ENCODE peak calls at places on chromosomes 1 and 21, in six cellular contexts. O, P, Z, Y, E and U are unnamed samples.

GRCh38 chr1:22184892-22185612 is 42.2 kb upstream of the WNT4 start:
- DNase-seq in O (no peak), P (no peak), Z (no peak), Y (peak), E (no peak), U (no peak)

GRCh38 chr1:19405195-19405760 is 80.1 kb downstream of the CAPZB start:
- DNase-seq in O (no peak), P (no peak), Z (no peak), Y (no peak), E (no peak), U (no peak)

GRCh38 chr1:81424056-81424455 is 376.7 kb upstream of the ADGRL2 start:
- DNase-seq in O (no peak), P (no peak), Z (no peak), Y (no peak), E (no peak), U (peak)

GRCh38 chr1:240174734-240175133 is 83.1 kb downstream of the FMN2 start:
- DNase-seq in O (no peak), P (no peak), Z (no peak), Y (no peak), E (no peak), U (no peak)

GRCh38 chr1:64060611-64061302 is 142.7 kb upstream of the UBE2U start:
- DNase-seq in O (no peak), P (no peak), Z (no peak), Y (no peak), E (no peak), U (no peak)

GRCh38 chr1:228465571-228466146 is 21.5 kb upstream of the RNF187 start:
- DNase-seq in O (no peak), P (no peak), Z (no peak), Y (no peak), E (no peak), U (no peak)

GRCh38 chr1:168621356-168621755 is 45.0 kb downstream of the XCL1 start:
- DNase-seq in O (no peak), P (no peak), Z (no peak), Y (no peak), E (no peak), U (no peak)

GRCh38 chr1:58477390-58477789 is 69.1 kb downstream of the OMA1 start:
- DNase-seq in O (no peak), P (no peak), Z (no peak), Y (no peak), E (no peak), U (no peak)

GRCh38 chr1:75539230-75540116 is 71.4 kb downstream of the SLC44A5 start:
- DNase-seq in O (no peak), P (no peak), Z (no peak), Y (no peak), E (no peak), U (no peak)

GRCh38 chr1:53733975-53734649 is 4.9 kb downstream of the GLIS1 start:
- DNase-seq in O (no peak), P (no peak), Z (no peak), Y (no peak), E (no peak), U (peak)

GRCh38 chr1:203465146-203465798 is 10.3 kb upstream of the PRELP start:
- DNase-seq in O (peak), P (no peak), Z (no peak), Y (no peak), E (no peak), U (no peak)

GRCh38 chr1:234186037-234186688 is 187.1 kb upstream of the COA6 start:
- DNase-seq in O (no peak), P (no peak), Z (peak), Y (no peak), E (peak), U (peak)

GRCh38 chr1:31571340-31572295 is 4.7 kb upstream of the TINAGL1 start:
- DNase-seq in O (no peak), P (no peak), Z (no peak), Y (no peak), E (no peak), U (no peak)

GRCh38 chr1:51969038-51969705 is 21.3 kb downstream of the RAB3B start:
- DNase-seq in O (no peak), P (no peak), Z (no peak), Y (no peak), E (no peak), U (peak)

GRCh38 chr21:41449613-41450012 is 23.6 kb downstream of the MX1 start:
- DNase-seq in O (no peak), P (no peak), Z (no peak), Y (no peak), E (no peak), U (no peak)

GRCh38 chr21:41451753-41452676 is 26.0 kb downstream of the MX1 start:
- DNase-seq in O (no peak), P (no peak), Z (no peak), Y (no peak), E (no peak), U (no peak)

GRCh38 chr21:41458121-41458520 is 32.1 kb downstream of the MX1 start:
- DNase-seq in O (no peak), P (no peak), Z (no peak), Y (no peak), E (no peak), U (peak)

GRCh38 chr21:41453761-41454160 is 27.7 kb downstream of the MX1 start:
- DNase-seq in O (no peak), P (no peak), Z (no peak), Y (no peak), E (no peak), U (no peak)

GRCh38 chr21:41453198-41453597 is 27.2 kb downstream of the MX1 start:
- DNase-seq in O (no peak), P (no peak), Z (no peak), Y (no peak), E (no peak), U (no peak)
- TF ChIP-seq POLR2A in O (no peak), P (no peak), Z (no peak), Y (no peak), E (no peak), U (no peak)

GRCh38 chr1:25858494-25858893 is 763 bp downstream of the AUNIP start:
- DNase-seq in O (no peak), P (no peak), Z (no peak), Y (no peak), E (no peak), U (no peak)

GRCh38 chr1:25856856-25857255 is 2.4 kb downstream of the AUNIP start:
- DNase-seq in O (no peak), P (no peak), Z (no peak), Y (no peak), E (no peak), U (no peak)

GRCh38 chr1:25862785-25863485 is 3.7 kb upstream of the AUNIP start:
- DNase-seq in O (no peak), P (no peak), Z (no peak), Y (no peak), E (no peak), U (no peak)

GRCh38 chr1:25861316-25862286 is 2.3 kb upstream of the AUNIP start:
- DNase-seq in O (no peak), P (no peak), Z (peak), Y (no peak), E (no peak), U (no peak)

GRCh38 chr1:25858906-25859789 is at the start of gene AUNIP:
- DNase-seq in O (peak), P (peak), Z (peak), Y (peak), E (peak), U (peak)
- TF ChIP-seq POLR2A in O (no peak), P (no peak), Z (peak), Y (peak), E (peak), U (peak)

GRCh38 chr21:44304846-44305245 is 5.0 kb downstream of the PFKL start:
- DNase-seq in O (no peak), P (no peak), Z (no peak), Y (no peak), E (no peak), U (peak)

GRCh38 chr21:44305691-44306090 is 5.8 kb downstream of the PFKL start:
- DNase-seq in O (no peak), P (no peak), Z (no peak), Y (no peak), E (no peak), U (no peak)

GRCh38 chr21:44304041-44304738 is 4.3 kb downstream of the PFKL start:
- DNase-seq in O (no peak), P (no peak), Z (no peak), Y (no peak), E (no peak), U (no peak)

GRCh38 chr21:44301961-44302406 is 2.1 kb downstream of the PFKL start:
- DNase-seq in O (no peak), P (no peak), Z (no peak), Y (no peak), E (no peak), U (no peak)

DNA sequence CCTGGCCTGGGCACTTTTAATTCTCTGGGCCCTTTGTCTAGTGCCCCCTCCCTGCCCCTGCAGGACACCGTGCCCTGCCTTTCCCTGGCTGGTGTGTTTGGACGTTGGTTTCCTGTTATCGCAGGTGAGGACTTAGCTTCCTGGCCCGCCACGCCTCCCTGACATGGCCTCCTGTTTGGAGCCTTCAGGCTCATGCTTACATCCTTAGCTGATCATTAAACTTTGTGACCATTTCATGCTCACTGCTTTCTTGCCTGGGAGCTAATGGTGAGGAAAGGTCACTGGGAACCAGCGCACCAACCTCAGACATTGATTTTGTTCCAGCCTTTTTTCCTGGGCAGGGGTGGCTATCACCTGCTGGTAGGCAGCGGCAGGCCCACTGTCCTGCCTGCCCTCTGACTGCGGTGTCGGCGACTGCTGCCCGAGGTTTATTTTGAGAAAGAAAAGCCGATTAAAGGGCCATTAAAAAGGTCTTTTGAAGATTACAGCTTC is 3.7 kb downstream of the PFKL start:
- DNase-seq in O (no peak), P (no peak), Z (no peak), Y (no peak), E (peak), U (no peak)
- TF ChIP-seq POLR2A in O (no peak), P (no peak), Z (no peak), Y (no peak), E (peak), U (no peak)

GRCh38 chr1:183467687-183468086 is 4.6 kb upstream of the SMG7 start:
- DNase-seq in O (no peak), P (no peak), Z (no peak), Y (no peak), E (no peak), U (no peak)

GRCh38 chr1:183470961-183471747 is 1.1 kb upstream of the SMG7 start:
- DNase-seq in O (peak), P (peak), Z (peak), Y (peak), E (peak), U (peak)

GRCh38 chr1:183472488-183473285 is at the start of gene SMG7:
- DNase-seq in O (peak), P (peak), Z (no peak), Y (no peak), E (peak), U (peak)

GRCh38 chr1:183471748-183472487 is 381 bp upstream of the SMG7 start:
- DNase-seq in O (peak), P (peak), Z (peak), Y (peak), E (peak), U (peak)

GRCh38 chr1:183470147-183470960 is 1.9 kb upstream of the SMG7 start:
- DNase-seq in O (peak), P (peak), Z (peak), Y (peak), E (peak), U (peak)
- TF ChIP-seq POLR2A in O (no peak), P (no peak), Z (peak), Y (peak), E (peak), U (no peak)

GRCh38 chr1:43979261-43979527 is 184 bp downstream of the B4GALT2 start:
- DNase-seq in O (no peak), P (no peak), Z (no peak), Y (no peak), E (no peak), U (no peak)
- TF ChIP-seq POLR2A in O (no peak), P (no peak), Z (no peak), Y (no peak), E (no peak), U (no peak)

DNA sequence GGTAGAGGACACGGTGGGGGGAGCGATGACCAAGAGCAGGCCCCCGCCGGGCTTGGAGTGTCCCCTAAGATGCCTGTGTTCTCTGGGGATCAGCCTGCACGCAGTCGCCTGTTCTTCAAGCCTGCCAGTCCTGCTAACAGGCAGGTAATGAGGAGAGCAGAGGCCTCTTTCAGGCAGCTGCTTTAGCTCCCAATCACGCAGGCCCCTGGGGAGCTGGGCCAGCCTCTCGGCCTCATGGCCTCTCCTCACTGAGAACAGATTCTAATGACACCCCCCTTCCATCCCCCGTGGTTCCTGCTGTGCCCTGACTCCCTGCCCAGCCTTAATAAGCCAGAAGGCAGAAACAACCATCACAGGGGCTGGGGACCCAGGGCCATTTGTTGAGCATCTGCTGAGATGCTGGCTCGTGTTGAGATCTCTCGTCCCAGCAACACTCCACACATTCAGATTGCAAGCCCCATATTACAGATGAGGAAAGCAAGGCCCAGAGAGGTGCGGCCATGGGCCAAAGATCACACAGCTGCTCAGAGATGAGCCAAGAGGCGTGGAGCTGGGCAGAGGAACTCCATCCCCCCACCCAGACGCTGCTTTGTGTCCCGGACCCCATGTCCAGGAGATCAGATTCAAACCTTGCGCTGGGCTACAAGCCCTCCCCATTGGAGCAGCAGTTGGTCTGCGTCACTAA is 71.6 kb upstream of the CASZ1 start:
- DNase-seq in O (no peak), P (no peak), Z (no peak), Y (no peak), E (no peak), U (no peak)
- TF ChIP-seq POLR2A in O (no peak), P (no peak), Z (no peak), Y (no peak), E (no peak), U (no peak)

GRCh38 chr1:150567341-150567716 is 12.1 kb downstream of the MCL1 start:
- DNase-seq in O (peak), P (no peak), Z (no peak), Y (no peak), E (no peak), U (peak)

GRCh38 chr1:150568567-150568966 is 10.8 kb downstream of the MCL1 start:
- DNase-seq in O (no peak), P (no peak), Z (no peak), Y (no peak), E (no peak), U (no peak)

GRCh38 chr1:150564051-150564991 is 15.1 kb downstream of the MCL1 start:
- DNase-seq in O (peak), P (peak), Z (no peak), Y (no peak), E (no peak), U (no peak)

GRCh38 chr1:150566589-150567340 is 12.6 kb downstream of the MCL1 start:
- DNase-seq in O (no peak), P (no peak), Z (no peak), Y (no peak), E (no peak), U (no peak)

GRCh38 chr1:150567717-150568561 is 11.5 kb downstream of the MCL1 start:
- DNase-seq in O (peak), P (peak), Z (no peak), Y (peak), E (peak), U (peak)
- TF ChIP-seq POLR2A in O (no peak), P (no peak), Z (no peak), Y (peak), E (peak), U (peak)

GRCh38 chr1:10693152-10693496 is 103.3 kb downstream of the CASZ1 start:
- DNase-seq in O (no peak), P (no peak), Z (no peak), Y (no peak), E (no peak), U (no peak)
- TF ChIP-seq POLR2A in O (no peak), P (no peak), Z (no peak), Y (no peak), E (no peak), U (no peak)